ENCODE peak calls at places on chromosomes 1 and 21, in four cellular contexts. Z is pancreas, D is H7, X is choroid plexus epithelial cell. V is an unnamed sample.

GRCh38 chr21:25836396-25836795 is 101.6 kb downstream of the GABPA start:
- DNase-seq in X (peak), D (no peak), Z (no peak), V (no peak)

GRCh38 chr1:59730302-59730701 is 84.4 kb upstream of the HOOK1 start:
- DNase-seq in D (no peak), Z (no peak), X (peak), V (no peak)

GRCh38 chr1:49183489-49183888 is 406.8 kb upstream of the BEND5 start:
- DNase-seq in Z (no peak), D (no peak), X (no peak), V (no peak)

GRCh38 chr1:46687095-46687659 is 15.5 kb downstream of the TEX38 start:
- DNase-seq in X (peak), D (no peak), Z (peak), V (no peak)

GRCh38 chr1:156865865-156866678 is 5.4 kb downstream of the NTRK1 start:
- DNase-seq in X (no peak), Z (no peak), D (no peak), V (no peak)

GRCh38 chr1:184379111-184379752 is 7.6 kb upstream of the C1orf21 start:
- DNase-seq in X (no peak), Z (no peak), D (peak), V (peak)

GRCh38 chr1:34408011-34408410 is 231.3 kb downstream of the C1orf94 start:
- DNase-seq in Z (no peak), X (no peak), D (no peak), V (no peak)

GRCh38 chr1:164773146-164773545 is 214.2 kb downstream of the PBX1 start:
- DNase-seq in D (no peak), Z (no peak), X (no peak), V (no peak)

GRCh38 chr1:37954316-37954971 is 7.6 kb upstream of the INPP5B start:
- DNase-seq in D (no peak), X (no peak), Z (no peak), V (peak)

V was measured in H9.